ENCODE peak calls at places on chromosomes 11 and 22, in seven cellular contexts. Y is adrenal gland, K is A549, U is vagina, D is body of pancreas, Z is heart left ventricle, W is esophagus squamous epithelium. H is an unnamed sample.

GRCh38 chr11:24521586-24521985 is 24.7 kb downstream of the LUZP2 start:
- DNase-seq in Y (no peak), K (no peak), U (no peak), D (no peak), Z (no peak), W (no peak), H (no peak)

GRCh38 chr11:125094731-125095130 is 16.7 kb downstream of the TMEM218 start:
- DNase-seq in Y (no peak), K (no peak), U (no peak), D (no peak), Z (no peak), W (no peak), H (no peak)

GRCh38 chr22:45682069-45682468 is 10.4 kb downstream of the ATXN10 start:
- DNase-seq in Y (no peak), K (no peak), U (no peak), D (no peak), Z (no peak), W (no peak), H (peak)

GRCh38 chr11:86117706-86118050 is 48.8 kb upstream of the PICALM start:
- DNase-seq in Y (no peak), K (no peak), U (no peak), D (no peak), Z (no peak), W (no peak), H (no peak)

GRCh38 chr11:35614949-35615569 is 3.2 kb upstream of the FJX1 start:
- DNase-seq in Y (no peak), K (no peak), U (no peak), D (no peak), Z (no peak), W (no peak), H (no peak)

GRCh38 chr22:37145415-37146385 is 4.0 kb downstream of the IL2RB start:
- DNase-seq in Y (no peak), K (no peak), U (no peak), D (peak), Z (no peak), W (no peak), H (no peak)

GRCh38 chr11:116557261-116557660 is 215.5 kb downstream of the BUD13 start:
- DNase-seq in Y (no peak), K (no peak), U (no peak), D (no peak), Z (no peak), W (no peak), H (no peak)

GRCh38 chr11:71119656-71120269 is 132.6 kb downstream of the SHANK2 start:
- DNase-seq in Y (no peak), K (no peak), U (no peak), D (no peak), Z (no peak), W (no peak), H (no peak)

GRCh38 chr11:119486016-119486415 is 63.0 kb upstream of the THY1 start:
- DNase-seq in Y (no peak), K (no peak), U (no peak), D (no peak), Z (peak), W (no peak), H (no peak)

GRCh38 chr11:121563900-121564822 is 111.4 kb upstream of the SORL1-AS1 start:
- DNase-seq in Y (no peak), K (no peak), U (no peak), D (no peak), Z (no peak), W (no peak), H (no peak)

GRCh38 chr11:65953471-65953870 is 8.1 kb upstream of the SART1 start:
- DNase-seq in Y (no peak), K (no peak), U (no peak), D (no peak), Z (no peak), W (no peak), H (no peak)
- TF ChIP-seq CTCF in Y (no peak), K (no peak), U (no peak), D (no peak), Z (no peak), W (no peak), H (no peak)

GRCh38 chr11:43905788-43906187 is 25.2 kb downstream of the ALKBH3 start:
- DNase-seq in Y (peak), K (no peak), U (no peak), D (no peak), Z (peak), W (no peak), H (no peak)

GRCh38 chr11:43908683-43909082 is 28.1 kb downstream of the ALKBH3 start:
- DNase-seq in Y (no peak), K (no peak), U (no peak), D (no peak), Z (no peak), W (no peak), H (no peak)

GRCh38 chr11:43904737-43905515 is 24.3 kb downstream of the ALKBH3 start:
- DNase-seq in Y (no peak), K (no peak), U (no peak), D (no peak), Z (no peak), W (no peak), H (no peak)

GRCh38 chr11:43907028-43907966 is 26.7 kb downstream of the ALKBH3 start:
- DNase-seq in Y (no peak), K (no peak), U (no peak), D (no peak), Z (no peak), W (no peak), H (no peak)

GRCh38 chr11:43908191-43908590 is 27.6 kb downstream of the ALKBH3 start:
- DNase-seq in Y (no peak), K (no peak), U (no peak), D (no peak), Z (no peak), W (no peak), H (no peak)
- H3K4me3 ChIP-seq in Y (no peak), K (no peak), U (no peak), D (no peak), Z (no peak), W (no peak), H (no peak)

GRCh38 chr11:62669420-62670161 is 1.9 kb upstream of the UQCC3 start:
- DNase-seq in Y (peak), K (peak), U (no peak), D (peak), Z (no peak), W (no peak), H (peak)

GRCh38 chr11:62665630-62666258 is 632 bp downstream of the CSKMT start:
- DNase-seq in Y (peak), K (peak), U (no peak), D (peak), Z (no peak), W (no peak), H (peak)

GRCh38 chr11:62666259-62666926 is 1.3 kb downstream of the CSKMT start:
- DNase-seq in Y (no peak), K (no peak), U (no peak), D (no peak), Z (no peak), W (no peak), H (peak)

GRCh38 chr11:62665075-62665629 is at the start of the genes C11orf98 and CSKMT:
- DNase-seq in Y (peak), K (peak), U (no peak), D (peak), Z (peak), W (peak), H (peak)

GRCh38 chr11:62667460-62667859 is 2.3 kb downstream of the CSKMT start:
- DNase-seq in Y (no peak), K (no peak), U (no peak), D (no peak), Z (no peak), W (no peak), H (peak)
- TF ChIP-seq POLR2A in Y (no peak), K (peak), U (no peak), D (no peak), Z (no peak), W (no peak), H (peak)

GRCh38 chr11:14229472-14229871 is 129.5 kb downstream of the RRAS2 start:
- DNase-seq in Y (no peak), K (no peak), U (no peak), D (no peak), Z (no peak), W (no peak), H (no peak)

GRCh38 chr11:14234446-14234845 is 124.5 kb downstream of the RRAS2 start:
- DNase-seq in Y (no peak), K (no peak), U (no peak), D (no peak), Z (no peak), W (no peak), H (no peak)

GRCh38 chr11:14235701-14236100 is 123.3 kb downstream of the RRAS2 start:
- DNase-seq in Y (no peak), K (no peak), U (no peak), D (no peak), Z (no peak), W (no peak), H (no peak)

GRCh38 chr11:14230407-14230806 is 128.6 kb downstream of the RRAS2 start:
- DNase-seq in Y (no peak), K (no peak), U (no peak), D (no peak), Z (no peak), W (no peak), H (no peak)

GRCh38 chr11:14232652-14233051 is 126.3 kb downstream of the RRAS2 start:
- DNase-seq in Y (no peak), K (peak), U (no peak), D (no peak), Z (no peak), W (no peak), H (no peak)
- TF ChIP-seq CTCF in Y (peak), K (peak), U (no peak), D (no peak), Z (no peak), W (no peak), H (peak)